ENCODE peak calls at places on chromosomes 12 and 14, in five cellular contexts. G, T, W, Q and N are unnamed samples.
A peak's percentile ranks its signal among the peaks of the same experiment; 100 is the strongest.

GRCh38 chr14:51319181-51319597 is 79.1 kb downstream of the TMX1 start:
- DNase-seq in G (no peak), T (no peak), W (no peak), Q (no peak), N (peak; percentile 45)

GRCh38 chr14:68235011-68235410 is 415.4 kb downstream of the RAD51B start:
- DNase-seq in G (no peak), T (no peak), W (no peak), Q (no peak), N (no peak)

GRCh38 chr14:55975281-55975905 is 142.8 kb upstream of the PELI2 start:
- DNase-seq in G (no peak), T (no peak), W (no peak), Q (no peak), N (no peak)

GRCh38 chr12:26014085-26014484 is 55.6 kb downstream of the RASSF8 start:
- DNase-seq in G (no peak), T (no peak), W (no peak), Q (no peak), N (no peak)

GRCh38 chr12:107554941-107555340 is 130.7 kb upstream of the PWP1 start:
- DNase-seq in G (no peak), T (no peak), W (no peak), Q (no peak), N (no peak)

GRCh38 chr14:76697246-76697645 is 64.0 kb upstream of the VASH1 start:
- DNase-seq in G (no peak), T (no peak), W (no peak), Q (no peak), N (no peak)

GRCh38 chr14:67532998-67533753 is at the start of gene PLEKHH1:
- DNase-seq in G (peak; percentile 50), T (no peak), W (peak; percentile 80), Q (peak; percentile 49), N (peak; percentile 48)

GRCh38 chr12:62730649-62731377 is 204.1 kb downstream of the PPM1H start:
- DNase-seq in G (peak; percentile 89), T (no peak), W (no peak), Q (no peak), N (peak; percentile 97)

GRCh38 chr12:52310622-52311281 is 10.4 kb downstream of the KRT83 start:
- DNase-seq in G (no peak), T (no peak), W (no peak), Q (no peak), N (no peak)

GRCh38 chr12:123763093-123763492 is 992 bp downstream of the DNAH10 start:
- DNase-seq in G (no peak), T (no peak), W (no peak), Q (no peak), N (no peak)

GRCh38 chr12:89661706-89662330 is 46.8 kb downstream of the ATP2B1 start:
- DNase-seq in G (no peak), T (no peak), W (no peak), Q (no peak), N (no peak)

GRCh38 chr12:7113389-7113871 is 4.4 kb upstream of the C1RL start:
- DNase-seq in G (no peak), T (no peak), W (no peak), Q (peak; percentile 74), N (peak; percentile 69)